ENCODE peak calls at places on chromosomes 11 and 22, in five cellular contexts. One of them, this sample, is unnamed.

GRCh38 chr11:106160494-106160893 is 83.0 kb downstream of the AASDHPPT start:
- DNase-seq in H1: no peak
- DNase-seq in NT2/D1: no peak
- DNase-seq in GM12878: no peak
- DNase-seq in HepG2: no peak
- DNase-seq in this sample: no peak

GRCh38 chr11:63671322-63672155 is at the start of gene ATL3:
- DNase-seq in NT2/D1: peak; percentile 97
- DNase-seq in H1: peak; percentile 96
- DNase-seq in GM12878: peak; percentile 85
- DNase-seq in HepG2: no peak
- DNase-seq in this sample: peak; percentile 95

GRCh38 chr22:34761111-34761510 is 304.8 kb upstream of the ISX start:
- DNase-seq in NT2/D1: no peak
- DNase-seq in HepG2: peak; percentile 30
- DNase-seq in H1: no peak
- DNase-seq in GM12878: no peak
- DNase-seq in this sample: no peak

GRCh38 chr11:17508306-17508705 is 31.7 kb upstream of the ABCC8 start:
- DNase-seq in H1: no peak
- DNase-seq in GM12878: no peak
- DNase-seq in HepG2: no peak
- DNase-seq in NT2/D1: no peak
- DNase-seq in this sample: no peak

GRCh38 chr22:31647516-31647915 is 14.5 kb downstream of the PISD start:
- DNase-seq in NT2/D1: no peak
- DNase-seq in HepG2: no peak
- DNase-seq in GM12878: no peak
- DNase-seq in H1: no peak
- DNase-seq in this sample: no peak

GRCh38 chr11:122213111-122213510 is 97.1 kb upstream of the BLID start:
- DNase-seq in HepG2: no peak
- DNase-seq in H1: no peak
- DNase-seq in GM12878: no peak
- DNase-seq in NT2/D1: no peak
- DNase-seq in this sample: no peak

GRCh38 chr11:110433393-110434333 is 3.9 kb downstream of the FDX1 start:
- DNase-seq in H1: no peak
- DNase-seq in NT2/D1: no peak
- DNase-seq in HepG2: peak; percentile 6
- DNase-seq in GM12878: no peak
- DNase-seq in this sample: no peak

GRCh38 chr11:62458212-62459002 is 39.6 kb downstream of the SCGB1A1 start:
- DNase-seq in GM12878: no peak
- DNase-seq in NT2/D1: no peak
- DNase-seq in HepG2: peak; percentile 36
- DNase-seq in H1: no peak
- DNase-seq in this sample: no peak

GRCh38 chr11:116211166-116211565 is 561.6 kb downstream of the BUD13 start:
- DNase-seq in H1: no peak
- DNase-seq in GM12878: no peak
- DNase-seq in NT2/D1: no peak
- DNase-seq in HepG2: no peak
- DNase-seq in this sample: no peak

GRCh38 chr11:19316434-19316833 is 75.7 kb upstream of the E2F8 start:
- DNase-seq in GM12878: no peak
- DNase-seq in NT2/D1: no peak
- DNase-seq in H1: no peak
- DNase-seq in HepG2: no peak
- DNase-seq in this sample: no peak

GRCh38 chr11:9748361-9748970 is 84.6 kb downstream of the SWAP70 start:
- DNase-seq in GM12878: peak; percentile 72
- DNase-seq in NT2/D1: no peak
- DNase-seq in H1: no peak
- DNase-seq in HepG2: peak; percentile 63
- DNase-seq in this sample: peak; percentile 65

GRCh38 chr22:35319244-35319985 is 19.7 kb downstream of the TOM1 start:
- DNase-seq in NT2/D1: no peak
- DNase-seq in HepG2: no peak
- DNase-seq in H1: no peak
- DNase-seq in GM12878: no peak
- DNase-seq in this sample: no peak

GRCh38 chr11:103035656-103036434 is 56.1 kb downstream of the DCUN1D5 start:
- DNase-seq in HepG2: peak; percentile 53
- DNase-seq in H1: no peak
- DNase-seq in NT2/D1: peak; percentile 27
- DNase-seq in GM12878: peak; percentile 55
- DNase-seq in this sample: peak; percentile 45

GRCh38 chr22:50733521-50734342 is 4.3 kb upstream of the ACR start:
- DNase-seq in GM12878: no peak
- DNase-seq in HepG2: no peak
- DNase-seq in H1: no peak
- DNase-seq in NT2/D1: no peak
- DNase-seq in this sample: no peak
- TF ChIP-seq SUZ12 in GM12878: no peak
- TF ChIP-seq SUZ12 in HepG2: no peak
- TF ChIP-seq SUZ12 in H1: no peak
- TF ChIP-seq SUZ12 in NT2/D1: no peak
- TF ChIP-seq SUZ12 in this sample: no peak

GRCh38 chr22:46041642-46042041 is 64.7 kb upstream of the WNT7B start:
- DNase-seq in HepG2: no peak
- DNase-seq in H1: no peak
- DNase-seq in NT2/D1: no peak
- DNase-seq in GM12878: no peak
- DNase-seq in this sample: no peak
- TF ChIP-seq SUZ12 in HepG2: no peak
- TF ChIP-seq SUZ12 in H1: no peak
- TF ChIP-seq SUZ12 in NT2/D1: no peak
- TF ChIP-seq SUZ12 in GM12878: no peak
- TF ChIP-seq SUZ12 in this sample: no peak

DNA sequence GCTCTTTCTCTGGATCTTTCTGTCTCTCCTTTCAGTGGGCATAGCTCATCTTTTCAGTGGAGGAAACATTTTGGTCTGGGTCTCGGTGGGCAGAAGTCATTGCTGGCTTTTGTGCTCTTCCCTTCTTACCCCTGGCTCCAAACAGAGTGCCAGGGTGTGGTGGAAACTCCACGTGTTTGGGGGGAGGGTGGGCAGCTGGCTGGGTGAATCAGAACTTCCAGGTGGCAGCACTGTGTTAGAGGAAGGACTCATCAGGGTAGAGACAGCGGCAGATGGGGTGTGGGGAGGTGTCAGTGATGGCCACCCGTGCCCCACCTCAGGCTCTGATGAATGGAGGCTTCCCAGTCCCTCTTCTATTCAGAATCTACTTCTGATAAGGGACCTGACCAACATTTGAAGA is 114.0 kb downstream of the GRIK4 start:
- DNase-seq in GM12878: no peak
- DNase-seq in H1: no peak
- DNase-seq in NT2/D1: no peak
- DNase-seq in HepG2: no peak
- DNase-seq in this sample: no peak
- TF ChIP-seq SUZ12 in GM12878: no peak
- TF ChIP-seq SUZ12 in H1: no peak
- TF ChIP-seq SUZ12 in NT2/D1: no peak
- TF ChIP-seq SUZ12 in HepG2: no peak
- TF ChIP-seq SUZ12 in this sample: no peak

GRCh38 chr11:12675951-12676711 is 1.9 kb downstream of the TEAD1 start:
- DNase-seq in NT2/D1: no peak
- DNase-seq in HepG2: no peak
- DNase-seq in H1: no peak
- DNase-seq in GM12878: no peak
- DNase-seq in this sample: no peak

GRCh38 chr11:12674936-12675696 is 895 bp downstream of the TEAD1 start:
- DNase-seq in HepG2: no peak
- DNase-seq in H1: no peak
- DNase-seq in NT2/D1: no peak
- DNase-seq in GM12878: no peak
- DNase-seq in this sample: peak; percentile 38

GRCh38 chr11:12678991-12679390 is 4.8 kb downstream of the TEAD1 start:
- DNase-seq in H1: no peak
- DNase-seq in GM12878: no peak
- DNase-seq in HepG2: no peak
- DNase-seq in NT2/D1: no peak
- DNase-seq in this sample: no peak

GRCh38 chr11:12678092-12678491 is 3.9 kb downstream of the TEAD1 start:
- DNase-seq in NT2/D1: no peak
- DNase-seq in GM12878: no peak
- DNase-seq in H1: no peak
- DNase-seq in HepG2: no peak
- DNase-seq in this sample: no peak

GRCh38 chr11:12677131-12677530 is 2.9 kb downstream of the TEAD1 start:
- DNase-seq in NT2/D1: no peak
- DNase-seq in HepG2: no peak
- DNase-seq in GM12878: no peak
- DNase-seq in H1: no peak
- DNase-seq in this sample: no peak
- TF ChIP-seq SUZ12 in NT2/D1: no peak
- TF ChIP-seq SUZ12 in HepG2: no peak
- TF ChIP-seq SUZ12 in GM12878: no peak
- TF ChIP-seq SUZ12 in H1: no peak
- TF ChIP-seq SUZ12 in this sample: no peak

GRCh38 chr11:65113361-65113756 is 1.7 kb downstream of the TM7SF2 start:
- DNase-seq in H1: no peak
- DNase-seq in GM12878: no peak
- DNase-seq in HepG2: no peak
- DNase-seq in NT2/D1: no peak
- DNase-seq in this sample: no peak

GRCh38 chr11:65112226-65112550 is 516 bp downstream of the TM7SF2 start:
- DNase-seq in NT2/D1: no peak
- DNase-seq in HepG2: no peak
- DNase-seq in H1: no peak
- DNase-seq in GM12878: no peak
- DNase-seq in this sample: no peak

GRCh38 chr11:65111537-65112225 is at the start of gene TM7SF2:
- DNase-seq in GM12878: no peak
- DNase-seq in HepG2: peak; percentile 93
- DNase-seq in NT2/D1: peak; percentile 94
- DNase-seq in H1: peak; percentile 85
- DNase-seq in this sample: peak; percentile 91

GRCh38 chr11:65113839-65114238 is 2.2 kb downstream of the TM7SF2 start:
- DNase-seq in GM12878: no peak
- DNase-seq in NT2/D1: no peak
- DNase-seq in HepG2: no peak
- DNase-seq in H1: no peak
- DNase-seq in this sample: no peak

GRCh38 chr11:65112551-65113360 is 1.1 kb downstream of the TM7SF2 start:
- DNase-seq in H1: no peak
- DNase-seq in HepG2: peak; percentile 41
- DNase-seq in GM12878: no peak
- DNase-seq in NT2/D1: no peak
- DNase-seq in this sample: peak; percentile 64
- TF ChIP-seq SUZ12 in H1: peak; percentile 49
- TF ChIP-seq SUZ12 in HepG2: no peak
- TF ChIP-seq SUZ12 in GM12878: no peak
- TF ChIP-seq SUZ12 in NT2/D1: no peak
- TF ChIP-seq SUZ12 in this sample: no peak

GRCh38 chr11:8232849-8233606 is 30.6 kb downstream of the LMO1 start:
- DNase-seq in HepG2: no peak
- DNase-seq in H1: no peak
- DNase-seq in GM12878: no peak
- DNase-seq in NT2/D1: no peak
- DNase-seq in this sample: no peak

GRCh38 chr11:8233691-8234424 is 29.8 kb downstream of the LMO1 start:
- DNase-seq in NT2/D1: no peak
- DNase-seq in GM12878: no peak
- DNase-seq in H1: no peak
- DNase-seq in HepG2: no peak
- DNase-seq in this sample: no peak

GRCh38 chr11:8235925-8236324 is 27.8 kb downstream of the LMO1 start:
- DNase-seq in NT2/D1: no peak
- DNase-seq in H1: no peak
- DNase-seq in HepG2: no peak
- DNase-seq in GM12878: no peak
- DNase-seq in this sample: no peak

GRCh38 chr11:8234910-8235309 is 28.8 kb downstream of the LMO1 start:
- DNase-seq in GM12878: no peak
- DNase-seq in H1: no peak
- DNase-seq in NT2/D1: no peak
- DNase-seq in HepG2: no peak
- DNase-seq in this sample: no peak

DNA sequence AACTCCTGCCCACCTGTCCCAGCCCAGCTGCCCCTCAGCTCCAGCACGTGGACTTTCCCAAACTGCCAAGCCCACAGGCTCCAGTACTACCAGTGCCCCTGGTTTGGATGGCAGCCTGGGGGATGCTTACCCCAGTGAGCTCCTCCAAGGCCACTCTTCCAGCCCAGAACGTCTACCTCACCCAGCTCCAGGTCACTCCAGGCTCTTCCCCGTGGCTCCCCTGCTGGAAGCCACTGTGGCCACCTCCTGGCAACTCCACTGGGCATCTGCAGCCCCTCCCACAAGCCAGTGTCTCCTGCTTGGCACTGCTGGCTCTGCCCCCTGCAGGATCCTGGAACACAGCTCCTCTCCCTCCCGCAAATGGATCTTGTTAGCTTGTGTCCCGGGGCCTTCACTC is 29.3 kb downstream of the LMO1 start:
- DNase-seq in HepG2: no peak
- DNase-seq in GM12878: no peak
- DNase-seq in H1: no peak
- DNase-seq in NT2/D1: no peak
- DNase-seq in this sample: no peak
- TF ChIP-seq SUZ12 in HepG2: no peak
- TF ChIP-seq SUZ12 in GM12878: no peak
- TF ChIP-seq SUZ12 in H1: no peak
- TF ChIP-seq SUZ12 in NT2/D1: no peak
- TF ChIP-seq SUZ12 in this sample: no peak

DNA sequence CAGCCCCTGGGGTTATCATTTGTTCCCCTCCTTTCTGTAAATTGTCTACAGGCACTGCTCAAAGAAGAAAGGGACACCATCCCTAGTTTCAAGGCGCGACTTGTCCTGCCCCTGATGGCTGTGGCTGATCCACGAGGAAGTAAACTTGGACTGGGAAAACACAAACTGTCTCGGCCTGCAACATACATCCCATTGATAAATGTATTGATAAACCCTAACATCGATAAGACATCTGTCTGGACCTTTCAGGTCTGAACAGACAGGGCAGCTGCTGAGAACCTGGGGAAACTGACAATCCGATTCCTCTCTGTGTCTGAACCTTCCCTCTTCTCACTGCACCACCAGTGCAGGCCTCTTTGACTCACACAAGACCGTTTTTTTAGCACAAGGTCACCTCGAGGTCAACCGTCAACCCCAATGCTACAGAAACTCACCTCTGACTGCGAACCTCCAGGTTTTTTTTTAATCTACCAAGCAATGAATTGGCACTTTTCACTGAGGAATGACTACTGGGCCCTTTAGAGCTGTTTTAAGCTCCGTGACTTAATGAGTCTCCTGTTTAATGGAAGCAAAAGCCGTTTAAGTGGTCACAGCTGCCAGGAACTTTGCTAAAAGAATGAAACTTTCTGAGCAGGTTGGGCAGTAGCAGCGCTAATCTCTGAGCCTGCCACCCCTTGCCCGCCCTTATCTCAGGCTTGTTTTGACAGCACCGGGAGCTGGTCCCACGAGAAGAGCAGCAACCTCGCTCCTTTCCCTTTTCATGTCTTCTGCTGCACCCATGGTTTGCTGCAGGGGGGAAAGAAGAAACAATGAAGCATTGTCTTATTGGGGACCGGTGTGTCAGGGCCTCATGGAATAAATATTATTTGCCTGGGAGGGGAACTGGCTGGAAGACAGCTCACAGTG is 203.7 kb upstream of the TMEM45B start:
- DNase-seq in H1: no peak
- DNase-seq in NT2/D1: no peak
- DNase-seq in HepG2: no peak
- DNase-seq in GM12878: no peak
- DNase-seq in this sample: no peak
- TF ChIP-seq SUZ12 in H1: no peak
- TF ChIP-seq SUZ12 in NT2/D1: no peak
- TF ChIP-seq SUZ12 in HepG2: no peak
- TF ChIP-seq SUZ12 in GM12878: no peak
- TF ChIP-seq SUZ12 in this sample: no peak